ENCODE peak calls at places on chromosome 22, in eight cellular contexts. M, E, O, C, K, L, I and V are unnamed samples.

GRCh38 chr22:24435861-24436351 is 8.5 kb downstream of the ADORA2A start:
- DNase-seq in M (no peak), E (no peak), O (peak), C (no peak), K (peak), L (peak), I (peak), V (no peak)

GRCh38 chr22:31240011-31240410 is 27.9 kb downstream of the LIMK2 start:
- DNase-seq in M (no peak), E (no peak), O (no peak), C (no peak), K (no peak), L (peak), I (peak), V (no peak)

GRCh38 chr22:22341736-22342135 is 97.2 kb downstream of the VPREB1 start:
- DNase-seq in M (no peak), E (no peak), O (no peak), C (no peak), K (no peak), L (no peak), I (no peak), V (no peak)

GRCh38 chr22:19495562-19496323 is 16.0 kb downstream of the CDC45 start:
- DNase-seq in M (no peak), E (no peak), O (no peak), C (no peak), K (no peak), L (peak), I (peak), V (no peak)

GRCh38 chr22:11626422-11626773 is 3901.6 kb upstream of the OR11H1 start:
- DNase-seq in M (no peak), E (no peak), O (no peak), C (no peak), K (no peak), L (no peak), I (no peak), V (no peak)

GRCh38 chr22:28429711-28430110 is 249.9 kb downstream of the TTC28 start:
- DNase-seq in M (no peak), E (no peak), O (no peak), C (no peak), K (no peak), L (no peak), I (no peak), V (no peak)

GRCh38 chr22:20586403-20586745 is 79.0 kb downstream of the MED15 start:
- DNase-seq in M (no peak), E (no peak), O (peak), C (no peak), K (no peak), L (no peak), I (no peak), V (no peak)

GRCh38 chr22:41596776-41597634 is 7.4 kb upstream of the PMM1 start:
- DNase-seq in M (peak), E (no peak), O (peak), C (peak), K (peak), L (peak), I (peak), V (peak)

GRCh38 chr22:31607696-31608095 is 54.3 kb downstream of the PISD start:
- DNase-seq in M (no peak), E (no peak), O (no peak), C (peak), K (peak), L (no peak), I (no peak), V (no peak)

GRCh38 chr22:40429481-40429880 is 59.1 kb downstream of the SGSM3 start:
- DNase-seq in M (no peak), E (no peak), O (no peak), C (no peak), K (no peak), L (no peak), I (no peak), V (no peak)

GRCh38 chr22:24429411-24430365 is 2.3 kb downstream of the ADORA2A start:
- DNase-seq in M (peak), E (no peak), O (no peak), C (peak), K (peak), L (peak), I (peak), V (peak)

GRCh38 chr22:17118342-17118741 is 2.8 kb downstream of the TMEM121B start:
- DNase-seq in M (no peak), E (no peak), O (no peak), C (peak), K (no peak), L (no peak), I (no peak), V (no peak)

GRCh38 chr22:17121235-17122195 is at the start of gene TMEM121B:
- DNase-seq in M (no peak), E (no peak), O (no peak), C (peak), K (peak), L (peak), I (peak), V (peak)

GRCh38 chr22:17120711-17121234 is 387 bp downstream of the TMEM121B start:
- DNase-seq in M (no peak), E (no peak), O (no peak), C (no peak), K (no peak), L (no peak), I (no peak), V (peak)

GRCh38 chr22:17119481-17120202 is 1.5 kb downstream of the TMEM121B start:
- DNase-seq in M (no peak), E (no peak), O (no peak), C (peak), K (no peak), L (no peak), I (no peak), V (peak)

DNA sequence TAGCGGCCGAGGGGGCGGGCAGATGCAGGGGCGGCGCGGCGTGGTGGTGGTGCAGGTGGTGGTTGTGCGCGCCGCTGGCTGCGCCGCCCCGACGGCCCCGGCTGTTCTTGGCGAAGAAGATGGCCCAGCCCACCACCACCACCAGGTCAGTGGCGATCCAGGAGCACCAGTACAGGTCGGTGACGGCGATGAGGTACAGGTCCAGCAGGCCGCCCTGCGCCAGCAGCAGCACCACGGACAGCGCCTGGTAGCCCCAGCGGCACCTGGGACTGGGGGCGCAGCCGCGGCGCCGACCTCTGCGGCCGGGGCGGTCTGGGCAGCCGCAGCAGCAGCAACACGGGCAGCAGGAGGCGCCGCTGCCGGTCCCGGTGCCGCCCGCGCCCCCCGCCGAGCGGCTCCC is 879 bp downstream of the TMEM121B start:
- DNase-seq in M (peak), E (no peak), O (peak), C (peak), K (no peak), L (peak), I (peak), V (peak)
- H3K4me3 ChIP-seq in M (no peak), E (peak), O (no peak), C (peak), K (peak), L (no peak), I (peak), V (peak)

GRCh38 chr22:50184004-50184461 is 1.7 kb upstream of the TRABD start:
- DNase-seq in M (peak), E (no peak), O (no peak), C (no peak), K (peak), L (peak), I (peak), V (peak)
- H3K4me3 ChIP-seq in M (no peak), E (no peak), O (no peak), C (no peak), K (no peak), L (no peak), I (no peak), V (no peak)

GRCh38 chr22:26364066-26365015 is 64.7 kb upstream of the ASPHD2 start:
- DNase-seq in M (peak), E (peak), O (peak), C (no peak), K (no peak), L (peak), I (peak), V (peak)
- H3K4me3 ChIP-seq in M (no peak), E (no peak), O (no peak), C (no peak), K (no peak), L (no peak), I (no peak), V (no peak)

GRCh38 chr22:46538816-46539163 is 1.4 kb upstream of the CELSR1 start:
- DNase-seq in M (no peak), E (no peak), O (no peak), C (no peak), K (no peak), L (peak), I (peak), V (no peak)
- H3K4me3 ChIP-seq in M (no peak), E (peak), O (no peak), C (no peak), K (peak), L (peak), I (peak), V (peak)

GRCh38 chr22:37610480-37611148 is 2.0 kb downstream of the GGA1 start:
- DNase-seq in M (no peak), E (no peak), O (no peak), C (no peak), K (no peak), L (no peak), I (no peak), V (no peak)
- H3K4me3 ChIP-seq in M (peak), E (no peak), O (no peak), C (no peak), K (no peak), L (no peak), I (peak), V (no peak)

GRCh38 chr22:46433318-46433717 is 97.8 kb downstream of the TRMU start:
- DNase-seq in M (peak), E (no peak), O (no peak), C (peak), K (no peak), L (no peak), I (no peak), V (no peak)
- H3K4me3 ChIP-seq in M (no peak), E (no peak), O (no peak), C (no peak), K (no peak), L (no peak), I (no peak), V (no peak)

DNA sequence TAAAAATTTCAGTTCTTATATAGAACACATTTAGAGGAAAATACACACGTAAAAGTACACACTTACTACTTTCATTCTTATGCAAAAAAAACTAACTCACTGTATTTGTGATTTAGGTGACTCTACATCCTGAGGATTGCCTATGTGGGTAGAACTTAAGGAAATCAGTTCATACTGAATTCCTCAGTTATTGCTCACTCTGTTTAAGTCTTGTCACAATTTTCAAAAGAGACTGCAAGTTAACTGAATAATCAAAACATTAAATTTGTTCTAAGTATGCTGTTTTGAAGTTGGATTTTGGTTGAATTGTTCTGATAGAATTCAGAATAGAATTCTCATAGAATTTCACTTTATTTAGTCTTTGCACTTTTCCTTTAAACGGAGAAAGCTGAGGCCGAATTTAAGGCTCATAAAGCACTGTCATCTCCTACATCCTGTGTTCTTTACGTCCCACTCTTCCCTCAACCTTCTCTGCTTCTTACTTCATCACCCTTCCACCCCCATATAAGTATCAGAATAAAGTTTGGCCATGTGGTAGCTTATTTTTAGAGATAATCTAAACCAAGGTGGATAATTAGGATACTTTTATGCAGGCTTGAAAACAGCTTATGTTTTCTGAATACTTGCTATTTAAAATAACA is 59.8 kb downstream of the APOL5 start:
- DNase-seq in M (no peak), E (no peak), O (no peak), C (no peak), K (no peak), L (peak), I (peak), V (no peak)
- H3K4me3 ChIP-seq in M (no peak), E (no peak), O (no peak), C (no peak), K (no peak), L (no peak), I (no peak), V (no peak)

DNA sequence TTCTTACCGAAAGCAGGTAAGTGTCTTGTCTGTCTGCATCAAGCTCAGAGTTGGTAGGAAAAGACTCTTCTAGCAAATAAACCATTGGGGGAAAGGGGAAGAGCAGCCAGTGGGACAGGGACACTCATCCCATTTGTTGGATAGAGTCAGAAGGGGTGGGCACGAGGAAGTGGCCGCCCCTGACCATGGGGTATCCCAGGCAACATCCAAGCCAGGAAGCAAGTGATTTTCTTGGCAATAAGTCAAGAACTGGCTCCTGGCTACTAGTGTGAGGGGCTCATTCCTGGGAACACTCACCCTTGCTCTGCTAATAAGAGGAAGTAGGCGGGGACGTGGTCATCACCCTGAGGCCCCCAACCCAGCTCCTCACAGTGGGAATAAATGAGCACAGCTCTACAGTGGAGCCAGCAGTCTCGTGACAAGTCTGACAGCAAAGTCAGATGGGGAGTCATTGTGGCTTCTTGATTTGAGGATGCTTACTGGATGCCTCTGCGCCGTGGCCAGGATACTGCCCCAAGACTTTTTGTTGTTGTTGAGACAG is 6.7 kb downstream of the SLC25A18 start:
- DNase-seq in M (no peak), E (no peak), O (peak), C (no peak), K (peak), L (peak), I (no peak), V (no peak)
- H3K4me3 ChIP-seq in M (no peak), E (no peak), O (peak), C (no peak), K (no peak), L (no peak), I (no peak), V (no peak)

DNA sequence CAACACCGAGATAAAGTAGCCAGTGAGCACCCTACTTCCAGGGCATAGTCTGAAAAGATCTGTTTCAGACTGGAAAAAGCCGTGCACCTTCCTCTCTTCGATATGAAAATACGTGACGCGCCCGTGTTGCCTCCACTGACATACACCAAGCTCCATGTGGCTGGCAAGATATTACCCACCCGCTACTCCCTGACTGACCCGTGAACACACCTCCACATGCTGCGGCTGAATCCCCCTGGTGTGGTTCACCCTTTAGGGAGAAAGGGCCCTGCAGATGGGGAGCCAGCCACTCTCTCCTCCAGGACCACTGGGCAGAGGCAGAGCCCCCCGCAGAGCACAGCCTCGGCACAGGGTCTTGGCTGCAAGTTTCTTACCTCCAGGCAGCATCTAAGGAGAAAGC is 245.0 kb downstream of the BRD1 start:
- DNase-seq in M (no peak), E (no peak), O (no peak), C (no peak), K (no peak), L (no peak), I (no peak), V (no peak)
- H3K4me3 ChIP-seq in M (no peak), E (no peak), O (no peak), C (no peak), K (no peak), L (no peak), I (no peak), V (no peak)